ENCODE peak calls at places on chromosomes 16 and 17, in four cellular contexts. H is HCT116, K is HepG2, D is prostate gland. A is an unnamed sample.

GRCh38 chr17:5705081-5705875 is 121.0 kb upstream of the NLRP1 start:
- DNase-seq in H (no peak), K (no peak), D (no peak), A (no peak)

GRCh38 chr17:80656590-80656989 is 112.0 kb downstream of the RPTOR start:
- DNase-seq in H (no peak), K (no peak), D (no peak), A (no peak)

GRCh38 chr17:80555266-80555665 is 10.6 kb downstream of the RPTOR start:
- DNase-seq in H (no peak), K (no peak), D (no peak), A (no peak)

GRCh38 chr16:31713945-31714898 is 159.4 kb upstream of the ZNF267 start:
- DNase-seq in H (no peak), K (no peak), D (no peak), A (peak; percentile 47)

GRCh38 chr17:78883533-78884131 is 19.4 kb downstream of the CEP295NL start:
- DNase-seq in H (peak; percentile 72), K (peak; percentile 89), D (peak; percentile 43), A (peak; percentile 84)

GRCh38 chr17:48997103-48997826 is at the start of gene IGF2BP1:
- DNase-seq in H (no peak), K (peak; percentile 81), D (no peak), A (no peak)

GRCh38 chr17:39872700-39873099 is 4.7 kb downstream of the ZPBP2 start:
- DNase-seq in H (no peak), K (peak; percentile 20), D (no peak), A (no peak)

GRCh38 chr16:49857423-49858181 is 1.7 kb upstream of the ZNF423 start:
- DNase-seq in H (peak; percentile 60), K (peak; percentile 32), D (no peak), A (peak; percentile 82)

GRCh38 chr16:28273511-28273910 is 18.8 kb upstream of the SBK1 start:
- DNase-seq in H (no peak), K (no peak), D (no peak), A (no peak)

GRCh38 chr17:47704116-47704515 is 10.2 kb downstream of the TBKBP1 start:
- DNase-seq in H (no peak), K (no peak), D (no peak), A (no peak)

GRCh38 chr17:56914641-56915263 is 903 bp upstream of the TRIM25 start:
- DNase-seq in H (peak; percentile 33), K (no peak), D (no peak), A (no peak)

GRCh38 chr16:89695875-89696597 is 5.5 kb downstream of the SPATA2L start:
- DNase-seq in H (no peak), K (no peak), D (no peak), A (no peak)

GRCh38 chr16:49859139-49859947 is 3.4 kb upstream of the ZNF423 start:
- DNase-seq in H (no peak), K (no peak), D (no peak), A (peak; percentile 79)

GRCh38 chr17:35519442-35519841 is 18.0 kb downstream of the SLFN12L start:
- DNase-seq in H (no peak), K (no peak), D (no peak), A (no peak)

GRCh38 chr16:64122177-64122576 is 999.7 kb downstream of the CDH11 start:
- DNase-seq in H (no peak), K (no peak), D (peak; percentile 29), A (no peak)

GRCh38 chr17:51258756-51259573 is 884 bp downstream of the MBTD1 start:
- DNase-seq in H (no peak), K (peak; percentile 39), D (peak; percentile 14), A (peak; percentile 17)

GRCh38 chr16:27402964-27403600 is 1.1 kb downstream of the IL21R start:
- DNase-seq in H (no peak), K (no peak), D (no peak), A (no peak)

GRCh38 chr17:703081-703875 is 11.4 kb downstream of the VPS53 start:
- DNase-seq in H (no peak), K (no peak), D (no peak), A (no peak)

GRCh38 chr17:30218689-30219266 is 16.7 kb downstream of the SLC6A4 start:
- DNase-seq in H (no peak), K (no peak), D (no peak), A (no peak)

GRCh38 chr16:48317614-48318013 is 67.6 kb downstream of the SIAH1 start:
- DNase-seq in H (peak; percentile 10), K (no peak), D (no peak), A (peak; percentile 31)

GRCh38 chr16:57643166-57643813 is 14.9 kb downstream of the ADGRG1 start:
- DNase-seq in H (no peak), K (no peak), D (no peak), A (no peak)

GRCh38 chr16:53545433-53545832 is 42.4 kb upstream of the AKTIP start:
- DNase-seq in H (no peak), K (peak; percentile 18), D (no peak), A (no peak)

GRCh38 chr17:2366747-2367494 is 29.6 kb downstream of the SGSM2 start:
- DNase-seq in H (no peak), K (no peak), D (no peak), A (no peak)

GRCh38 chr17:40995121-40995520 is 1.2 kb upstream of the KRTAP3-3 start:
- DNase-seq in H (no peak), K (no peak), D (no peak), A (no peak)

GRCh38 chr16:3070608-3071111 is 5.2 kb downstream of the IL32 start:
- DNase-seq in H (no peak), K (no peak), D (no peak), A (no peak)

GRCh38 chr17:62774338-62774737 is 33.8 kb downstream of the MARCHF10 start:
- DNase-seq in H (no peak), K (no peak), D (no peak), A (no peak)

GRCh38 chr16:15704545-15704987 is 54.5 kb downstream of the NDE1 start:
- DNase-seq in H (peak; percentile 39), K (peak; percentile 75), D (peak; percentile 76), A (peak; percentile 78)

DNA sequence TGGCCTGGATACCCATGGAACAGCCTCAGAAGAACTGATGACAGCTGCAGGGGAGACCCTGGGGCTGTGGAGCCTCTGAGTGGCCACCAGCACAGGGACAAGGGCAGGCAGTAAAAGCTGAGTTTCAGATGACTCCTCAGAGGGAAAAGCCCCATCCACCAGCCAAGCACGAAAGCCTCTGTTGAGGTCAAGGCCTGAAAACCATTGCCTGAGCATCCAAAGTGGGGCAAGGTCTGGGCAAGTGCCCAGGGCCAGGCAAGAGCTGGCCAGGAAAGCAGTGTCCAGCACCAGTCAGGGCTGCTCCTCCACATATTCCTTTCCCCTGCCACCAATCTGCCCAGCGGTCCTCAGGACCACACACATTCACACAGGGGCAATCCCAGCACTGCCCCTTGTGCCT is 16.4 kb downstream of the ATP6V0D1 start:
- DNase-seq in H (no peak), K (no peak), D (no peak), A (no peak)
- H3K4me1 ChIP-seq in H (peaks cover 19% of the 10 kb centered on the region), K (peaks cover 14% of the 10 kb centered on the region), D (peaks cover 31% of the 10 kb centered on the region), A (peaks cover 71% of the 10 kb centered on the region)

DNA sequence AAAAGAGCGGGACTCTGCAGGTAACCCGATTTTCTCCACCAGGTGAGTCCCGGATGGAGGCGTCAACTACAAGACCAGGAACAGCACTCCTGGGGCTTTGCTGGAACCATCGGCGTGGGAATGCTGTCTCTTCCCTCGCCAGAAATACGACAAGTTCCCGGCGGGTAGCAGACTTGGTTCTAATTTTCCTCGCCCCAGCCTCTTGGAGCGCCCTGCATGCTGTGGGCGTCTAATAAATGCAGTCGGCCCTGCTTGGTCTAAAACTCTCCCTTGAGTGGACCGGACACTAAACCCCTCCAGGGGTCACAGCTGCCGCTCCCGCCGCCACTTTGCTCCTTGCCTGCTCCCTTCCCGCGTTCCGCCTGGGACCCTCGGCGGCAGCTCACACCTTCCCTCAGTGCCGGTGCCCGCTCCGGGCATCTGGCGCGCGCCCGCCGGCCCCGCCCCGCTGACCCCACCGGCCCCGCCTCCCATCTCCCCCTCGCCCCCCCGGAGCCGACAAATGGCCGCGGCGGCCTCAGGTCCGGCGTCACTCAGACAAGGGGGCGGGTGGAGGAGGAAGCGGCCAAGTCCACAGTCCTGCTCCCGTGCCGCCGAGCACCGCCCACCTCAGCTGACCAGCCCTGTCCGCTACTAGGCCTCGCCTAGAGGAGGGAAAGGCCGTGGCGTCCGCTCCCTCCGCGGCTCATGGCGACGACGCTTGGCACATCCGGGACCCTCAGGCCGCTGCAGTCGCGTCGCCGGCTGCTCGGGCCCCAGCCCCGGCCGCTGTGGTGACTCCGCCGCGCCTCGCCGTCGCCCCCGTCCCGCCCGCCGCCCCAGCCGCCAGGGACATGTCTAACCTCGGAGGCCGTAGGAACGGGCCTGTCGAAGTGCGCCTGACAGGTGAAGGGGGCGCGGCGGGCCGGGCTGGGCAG is 65.8 kb downstream of the KPNA2 start:
- DNase-seq in H (peak; percentile 92), K (peak; percentile 93), D (peak; percentile 95), A (peak; percentile 98)
- TF ChIP-seq POLR2A in H (peak; percentile 36), K (peak; percentile 76), D (peak; percentile 91), A (peak; percentile 85)

DNA sequence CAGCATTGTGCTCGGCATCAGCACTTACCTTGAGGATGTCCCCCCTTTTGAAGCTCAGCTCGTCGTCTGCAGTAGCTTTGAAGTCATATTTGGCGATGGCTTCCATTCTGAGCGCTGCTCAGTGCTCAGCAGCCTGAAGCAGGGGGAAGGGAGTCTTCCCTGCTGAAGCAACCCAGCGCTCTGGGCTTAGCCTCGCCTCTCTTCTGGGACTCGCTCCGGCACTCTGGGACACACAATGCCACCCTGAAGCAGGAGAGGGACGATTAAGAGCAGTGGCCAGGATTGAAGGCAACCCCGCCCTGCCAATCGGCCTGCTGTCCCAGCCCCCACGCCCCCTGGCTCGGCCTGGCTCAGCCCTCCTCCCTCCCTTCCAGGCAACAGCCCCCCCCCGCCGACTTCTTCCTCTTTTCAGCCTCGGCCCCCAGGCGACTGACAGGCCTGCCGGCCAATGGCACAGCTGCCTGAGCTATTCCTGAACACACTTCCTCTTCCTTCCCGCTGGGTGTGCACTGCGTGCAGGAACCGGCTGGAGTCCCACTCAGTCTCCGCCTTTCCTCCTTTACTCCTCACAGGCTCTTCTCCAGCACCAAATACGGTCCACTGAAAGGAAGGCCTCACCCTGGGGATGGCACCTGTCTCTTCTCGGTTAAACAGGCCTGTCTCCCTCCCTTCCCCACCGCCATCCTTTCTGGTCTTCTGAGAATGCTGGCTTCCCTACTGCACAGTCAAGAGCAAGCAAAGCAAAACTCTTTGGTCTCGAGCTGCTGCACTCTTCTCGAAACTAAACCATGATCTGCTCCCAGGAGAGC is 11.8 kb downstream of the GRB2 start:
- DNase-seq in H (peak; percentile 95), K (peak; percentile 97), D (peak; percentile 98), A (peak; percentile 97)
- TF ChIP-seq CTCF in H (no peak), K (peak; percentile 44), D (no peak), A (no peak)

DNA sequence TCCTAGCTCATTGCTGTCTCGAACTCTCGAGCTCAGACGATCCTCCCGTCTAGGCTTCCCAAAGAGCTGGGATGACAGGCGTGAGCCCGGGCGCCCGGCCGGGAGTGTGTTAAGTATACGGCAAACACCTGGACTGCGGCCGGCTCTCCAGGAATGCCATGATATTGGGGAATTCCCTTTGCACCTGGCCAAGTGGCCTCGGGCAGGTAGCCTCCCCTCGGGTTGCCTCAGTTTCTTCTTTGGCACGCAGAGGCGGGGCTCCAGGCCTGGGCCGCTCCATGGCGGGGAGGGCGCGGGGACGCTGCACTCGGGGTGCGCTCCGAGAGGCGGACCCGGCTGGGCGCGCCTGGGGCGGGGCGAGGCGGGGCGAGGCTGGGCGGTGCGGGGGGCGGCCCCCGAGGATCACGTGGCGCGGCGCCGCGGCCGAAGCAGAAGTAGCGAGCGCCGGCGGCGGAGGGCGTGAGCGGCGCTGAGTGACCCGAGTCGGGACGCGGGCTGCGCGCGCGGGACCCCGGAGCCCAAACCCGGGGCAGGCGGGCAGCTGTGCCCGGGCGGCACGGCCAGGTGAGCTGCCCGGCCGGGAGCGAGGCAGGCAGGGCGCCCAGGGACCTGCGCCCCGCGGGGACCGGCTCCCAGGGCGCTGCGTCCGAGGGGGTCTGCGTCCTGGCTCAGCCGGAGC is at the start of gene PLCG2:
- DNase-seq in H (peak; percentile 47), K (no peak), D (peak; percentile 74), A (peak; percentile 60)
- H3K4me1 ChIP-seq in H (peaks cover 17% of the 10 kb centered on the region), K (no peaks in the 10 kb centered on the region), D (no peaks in the 10 kb centered on the region), A (peaks cover 13% of the 10 kb centered on the region)